ENCODE peak calls at places on chromosomes 1 and 21, in ten cellular contexts. One of them, this sample, is unnamed.

GRCh38 chr21:41769521-41769920 is 2.7 kb upstream of the RIPK4 start:
- DNase-seq in amniotic stem cell: no peak
- DNase-seq in NCI-H1930: no peak
- DNase-seq in NCI-H69: no peak
- DNase-seq in NCI-H446: no peak
- DNase-seq in hepatocyte: peak; percentile 3
- DNase-seq in transverse colon: no peak
- DNase-seq in mucosa of descending colon: no peak
- DNase-seq in T-helper 1 cell: no peak
- DNase-seq in GM10248: no peak
- DNase-seq in this sample: no peak

GRCh38 chr1:228341814-228342626 is 64.6 kb downstream of the TRIM11 start:
- DNase-seq in amniotic stem cell: no peak
- DNase-seq in NCI-H1930: no peak
- DNase-seq in NCI-H69: no peak
- DNase-seq in NCI-H446: no peak
- DNase-seq in hepatocyte: no peak
- DNase-seq in transverse colon: peak; percentile 5
- DNase-seq in mucosa of descending colon: peak; percentile 12
- DNase-seq in T-helper 1 cell: no peak
- DNase-seq in GM10248: no peak
- DNase-seq in this sample: peak; percentile 12

GRCh38 chr1:10519016-10519417 is 44.3 kb downstream of the PEX14 start:
- DNase-seq in amniotic stem cell: no peak
- DNase-seq in NCI-H1930: no peak
- DNase-seq in NCI-H69: peak; percentile 87
- DNase-seq in NCI-H446: no peak
- DNase-seq in hepatocyte: peak; percentile 19
- DNase-seq in transverse colon: no peak
- DNase-seq in mucosa of descending colon: no peak
- DNase-seq in T-helper 1 cell: no peak
- DNase-seq in GM10248: no peak
- DNase-seq in this sample: no peak

GRCh38 chr1:179926494-179927205 is 28.0 kb upstream of the CEP350 start:
- DNase-seq in amniotic stem cell: no peak
- DNase-seq in NCI-H1930: no peak
- DNase-seq in NCI-H69: no peak
- DNase-seq in NCI-H446: no peak
- DNase-seq in hepatocyte: peak; percentile 38
- DNase-seq in transverse colon: no peak
- DNase-seq in mucosa of descending colon: no peak
- DNase-seq in T-helper 1 cell: no peak
- DNase-seq in GM10248: no peak
- DNase-seq in this sample: peak; percentile 89

GRCh38 chr1:200253774-200254495 is 155.9 kb downstream of the ZNF281 start:
- DNase-seq in amniotic stem cell: no peak
- DNase-seq in NCI-H1930: no peak
- DNase-seq in NCI-H69: no peak
- DNase-seq in NCI-H446: no peak
- DNase-seq in hepatocyte: no peak
- DNase-seq in transverse colon: no peak
- DNase-seq in mucosa of descending colon: no peak
- DNase-seq in T-helper 1 cell: peak; percentile 73
- DNase-seq in GM10248: peak; percentile 30
- DNase-seq in this sample: no peak

GRCh38 chr21:16608209-16608830 is 878.5 kb downstream of the USP25 start:
- DNase-seq in amniotic stem cell: no peak
- DNase-seq in NCI-H1930: no peak
- DNase-seq in NCI-H69: no peak
- DNase-seq in NCI-H446: no peak
- DNase-seq in hepatocyte: no peak
- DNase-seq in transverse colon: no peak
- DNase-seq in mucosa of descending colon: no peak
- DNase-seq in T-helper 1 cell: no peak
- DNase-seq in GM10248: no peak
- DNase-seq in this sample: no peak

GRCh38 chr1:145824499-145824842 is 471 bp downstream of the POLR3C start:
- DNase-seq in amniotic stem cell: no peak
- DNase-seq in NCI-H1930: no peak
- DNase-seq in NCI-H69: no peak
- DNase-seq in NCI-H446: no peak
- DNase-seq in hepatocyte: no peak
- DNase-seq in transverse colon: no peak
- DNase-seq in mucosa of descending colon: no peak
- DNase-seq in T-helper 1 cell: peak; percentile 8
- DNase-seq in GM10248: peak; percentile 27
- DNase-seq in this sample: no peak

GRCh38 chr1:62462370-62462769 is 25.5 kb downstream of the USP1 start:
- DNase-seq in amniotic stem cell: no peak
- DNase-seq in NCI-H1930: no peak
- DNase-seq in NCI-H69: no peak
- DNase-seq in NCI-H446: no peak
- DNase-seq in hepatocyte: no peak
- DNase-seq in transverse colon: no peak
- DNase-seq in mucosa of descending colon: no peak
- DNase-seq in T-helper 1 cell: no peak
- DNase-seq in GM10248: no peak
- DNase-seq in this sample: no peak

GRCh38 chr21:46518983-46519583 is 60.4 kb downstream of the DIP2A start:
- DNase-seq in amniotic stem cell: no peak
- DNase-seq in NCI-H1930: no peak
- DNase-seq in NCI-H69: no peak
- DNase-seq in NCI-H446: no peak
- DNase-seq in hepatocyte: no peak
- DNase-seq in transverse colon: no peak
- DNase-seq in mucosa of descending colon: no peak
- DNase-seq in T-helper 1 cell: no peak
- DNase-seq in GM10248: no peak
- DNase-seq in this sample: no peak

GRCh38 chr1:26035203-26035958 is 10.5 kb downstream of the SLC30A2 start:
- DNase-seq in amniotic stem cell: peak; percentile 91
- DNase-seq in NCI-H1930: peak; percentile 88
- DNase-seq in NCI-H69: peak; percentile 92
- DNase-seq in NCI-H446: peak; percentile 93
- DNase-seq in hepatocyte: peak; percentile 98
- DNase-seq in transverse colon: peak; percentile 96
- DNase-seq in mucosa of descending colon: peak; percentile 92
- DNase-seq in T-helper 1 cell: peak; percentile 91
- DNase-seq in GM10248: peak; percentile 98
- DNase-seq in this sample: peak; percentile 96

GRCh38 chr1:185776521-185776920 is 42.3 kb downstream of the HMCN1 start:
- DNase-seq in amniotic stem cell: no peak
- DNase-seq in NCI-H1930: no peak
- DNase-seq in NCI-H69: no peak
- DNase-seq in NCI-H446: no peak
- DNase-seq in hepatocyte: no peak
- DNase-seq in transverse colon: no peak
- DNase-seq in mucosa of descending colon: no peak
- DNase-seq in T-helper 1 cell: no peak
- DNase-seq in GM10248: no peak
- DNase-seq in this sample: no peak